ENCODE peak calls at places on chromosomes 16 and 17, in ten cellular contexts. One of them, this sample, is unnamed.
A peak's percentile ranks its signal among the peaks of the same experiment; 100 is the strongest.

GRCh38 chr16:58411736-58412614 is 19.7 kb downstream of the GINS3 start:
- DNase-seq in T-helper 9 cell: no peak
- DNase-seq in naive thymus-derived CD4-positive, alpha-beta T cell: no peak
- DNase-seq in neural crest cell: no peak
- DNase-seq in astrocyte of the hippocampus: no peak
- DNase-seq in T-cell: no peak
- DNase-seq in stimulated activated CD4-positive, alpha-beta T cell treated with anti-CD3 and anti-CD28 coated beads, Interleukin-15, amount 100 ng/mL, for 24 hours: no peak
- DNase-seq in HS-5: no peak
- DNase-seq in pons: no peak
- DNase-seq in NCI-H2081: no peak
- DNase-seq in this sample: no peak

GRCh38 chr16:82758406-82758805 is 131.6 kb downstream of the CDH13 start:
- DNase-seq in T-helper 9 cell: no peak
- DNase-seq in naive thymus-derived CD4-positive, alpha-beta T cell: no peak
- DNase-seq in neural crest cell: no peak
- DNase-seq in astrocyte of the hippocampus: no peak
- DNase-seq in T-cell: no peak
- DNase-seq in stimulated activated CD4-positive, alpha-beta T cell treated with anti-CD3 and anti-CD28 coated beads, Interleukin-15, amount 100 ng/mL, for 24 hours: no peak
- DNase-seq in HS-5: no peak
- DNase-seq in pons: no peak
- DNase-seq in NCI-H2081: no peak
- DNase-seq in this sample: no peak

GRCh38 chr17:3890082-3890892 is 2.6 kb downstream of the CAMKK1 start:
- DNase-seq in T-helper 9 cell: no peak
- DNase-seq in naive thymus-derived CD4-positive, alpha-beta T cell: no peak
- DNase-seq in neural crest cell: no peak
- DNase-seq in astrocyte of the hippocampus: peak; percentile 96
- DNase-seq in T-cell: no peak
- DNase-seq in stimulated activated CD4-positive, alpha-beta T cell treated with anti-CD3 and anti-CD28 coated beads, Interleukin-15, amount 100 ng/mL, for 24 hours: peak; percentile 50
- DNase-seq in HS-5: peak; percentile 65
- DNase-seq in pons: no peak
- DNase-seq in NCI-H2081: no peak
- DNase-seq in this sample: no peak

GRCh38 chr16:67882374-67883145 is 2.1 kb upstream of the NRN1L start:
- DNase-seq in T-helper 9 cell: no peak
- DNase-seq in naive thymus-derived CD4-positive, alpha-beta T cell: no peak
- DNase-seq in neural crest cell: no peak
- DNase-seq in astrocyte of the hippocampus: peak; percentile 41
- DNase-seq in T-cell: no peak
- DNase-seq in stimulated activated CD4-positive, alpha-beta T cell treated with anti-CD3 and anti-CD28 coated beads, Interleukin-15, amount 100 ng/mL, for 24 hours: no peak
- DNase-seq in HS-5: no peak
- DNase-seq in pons: peak; percentile 96
- DNase-seq in NCI-H2081: no peak
- DNase-seq in this sample: no peak

GRCh38 chr16:31215287-31216115 is 1.4 kb downstream of the PYDC1 start:
- DNase-seq in T-helper 9 cell: no peak
- DNase-seq in naive thymus-derived CD4-positive, alpha-beta T cell: no peak
- DNase-seq in neural crest cell: no peak
- DNase-seq in astrocyte of the hippocampus: peak; percentile 70
- DNase-seq in T-cell: no peak
- DNase-seq in stimulated activated CD4-positive, alpha-beta T cell treated with anti-CD3 and anti-CD28 coated beads, Interleukin-15, amount 100 ng/mL, for 24 hours: peak; percentile 40
- DNase-seq in HS-5: no peak
- DNase-seq in pons: no peak
- DNase-seq in NCI-H2081: no peak
- DNase-seq in this sample: no peak

GRCh38 chr17:16463341-16464000 is 28.5 kb downstream of the LRRC75A start:
- DNase-seq in T-helper 9 cell: no peak
- DNase-seq in naive thymus-derived CD4-positive, alpha-beta T cell: no peak
- DNase-seq in neural crest cell: no peak
- DNase-seq in astrocyte of the hippocampus: peak; percentile 70
- DNase-seq in T-cell: no peak
- DNase-seq in stimulated activated CD4-positive, alpha-beta T cell treated with anti-CD3 and anti-CD28 coated beads, Interleukin-15, amount 100 ng/mL, for 24 hours: no peak
- DNase-seq in HS-5: no peak
- DNase-seq in pons: no peak
- DNase-seq in NCI-H2081: no peak
- DNase-seq in this sample: no peak

GRCh38 chr17:35312790-35313711 is 60.4 kb downstream of the SLFN11 start:
- DNase-seq in T-helper 9 cell: peak; percentile 66
- DNase-seq in naive thymus-derived CD4-positive, alpha-beta T cell: peak; percentile 90
- DNase-seq in neural crest cell: peak; percentile 7
- DNase-seq in astrocyte of the hippocampus: peak; percentile 80
- DNase-seq in T-cell: peak; percentile 91
- DNase-seq in stimulated activated CD4-positive, alpha-beta T cell treated with anti-CD3 and anti-CD28 coated beads, Interleukin-15, amount 100 ng/mL, for 24 hours: peak; percentile 76
- DNase-seq in HS-5: no peak
- DNase-seq in pons: peak; percentile 70
- DNase-seq in NCI-H2081: peak; percentile 48
- DNase-seq in this sample: peak; percentile 46

GRCh38 chr16:87583453-87584131 is 18.7 kb upstream of the JPH3 start:
- DNase-seq in T-helper 9 cell: no peak
- DNase-seq in naive thymus-derived CD4-positive, alpha-beta T cell: no peak
- DNase-seq in neural crest cell: no peak
- DNase-seq in astrocyte of the hippocampus: no peak
- DNase-seq in T-cell: no peak
- DNase-seq in stimulated activated CD4-positive, alpha-beta T cell treated with anti-CD3 and anti-CD28 coated beads, Interleukin-15, amount 100 ng/mL, for 24 hours: no peak
- DNase-seq in HS-5: no peak
- DNase-seq in pons: no peak
- DNase-seq in NCI-H2081: no peak
- DNase-seq in this sample: no peak

GRCh38 chr16:84845496-84846002 is 25.8 kb downstream of the CRISPLD2 start:
- DNase-seq in T-helper 9 cell: no peak
- DNase-seq in naive thymus-derived CD4-positive, alpha-beta T cell: no peak
- DNase-seq in neural crest cell: no peak
- DNase-seq in astrocyte of the hippocampus: no peak
- DNase-seq in T-cell: no peak
- DNase-seq in stimulated activated CD4-positive, alpha-beta T cell treated with anti-CD3 and anti-CD28 coated beads, Interleukin-15, amount 100 ng/mL, for 24 hours: no peak
- DNase-seq in HS-5: no peak
- DNase-seq in pons: no peak
- DNase-seq in NCI-H2081: no peak
- DNase-seq in this sample: no peak

GRCh38 chr17:74431568-74432483 is at the start of gene GPRC5C:
- DNase-seq in T-helper 9 cell: no peak
- DNase-seq in naive thymus-derived CD4-positive, alpha-beta T cell: no peak
- DNase-seq in neural crest cell: no peak
- DNase-seq in astrocyte of the hippocampus: peak; percentile 82
- DNase-seq in T-cell: peak; percentile 35
- DNase-seq in stimulated activated CD4-positive, alpha-beta T cell treated with anti-CD3 and anti-CD28 coated beads, Interleukin-15, amount 100 ng/mL, for 24 hours: peak; percentile 75
- DNase-seq in HS-5: no peak
- DNase-seq in pons: no peak
- DNase-seq in NCI-H2081: peak; percentile 80
- DNase-seq in this sample: no peak

GRCh38 chr16:23949630-23950290 is 114.0 kb downstream of the PRKCB start:
- DNase-seq in T-helper 9 cell: peak; percentile 45
- DNase-seq in naive thymus-derived CD4-positive, alpha-beta T cell: peak; percentile 84
- DNase-seq in neural crest cell: no peak
- DNase-seq in astrocyte of the hippocampus: no peak
- DNase-seq in T-cell: peak; percentile 57
- DNase-seq in stimulated activated CD4-positive, alpha-beta T cell treated with anti-CD3 and anti-CD28 coated beads, Interleukin-15, amount 100 ng/mL, for 24 hours: peak; percentile 65
- DNase-seq in HS-5: no peak
- DNase-seq in pons: no peak
- DNase-seq in NCI-H2081: no peak
- DNase-seq in this sample: no peak